ENCODE peak calls at places on chromosomes 11 and 22, in five cellular contexts. E is stomach, N is GM23338, K is breast epithelium, I is K562. F is an unnamed sample. For H3K4me1, the result is how much of the 10 kb centered on the place peaks cover.

GRCh38 chr11:63589000-63589399 is 25.2 kb downstream of the PLAAT3 start:
- DNase-seq in E (no peak), N (no peak), K (peak), I (no peak), F (no peak)

GRCh38 chr11:108498046-108498815 is at the start of gene POGLUT3:
- DNase-seq in E (peak), N (peak), K (no peak), I (peak), F (peak)

GRCh38 chr22:39915295-39915726 is 14.4 kb downstream of the GRAP2 start:
- DNase-seq in E (no peak), N (no peak), K (no peak), I (no peak), F (no peak)

GRCh38 chr11:118497831-118498230 is 29.4 kb upstream of the TTC36 start:
- DNase-seq in E (no peak), N (no peak), K (no peak), I (no peak), F (no peak)

GRCh38 chr11:15053201-15053685 is 20.1 kb upstream of the CALCB start:
- DNase-seq in E (no peak), N (no peak), K (no peak), I (no peak), F (no peak)

GRCh38 chr22:46674367-46674781 is 54.2 kb downstream of the GRAMD4 start:
- DNase-seq in E (peak), N (no peak), K (peak), I (no peak), F (peak)

GRCh38 chr11:64146036-64146943 is 19.6 kb downstream of the MACROD1 start:
- DNase-seq in E (peak), N (peak), K (no peak), I (peak), F (peak)

GRCh38 chr11:57131080-57131790 is 50.5 kb upstream of the LRRC55 start:
- DNase-seq in E (peak), N (peak), K (no peak), I (peak), F (no peak)

GRCh38 chr11:109043318-109043717 is 378.4 kb downstream of the DDX10 start:
- DNase-seq in E (no peak), N (no peak), K (no peak), I (no peak), F (no peak)

GRCh38 chr11:68145120-68145866 is 24.1 kb upstream of the CHKA start:
- DNase-seq in E (peak), N (no peak), K (peak), I (no peak), F (no peak)
- H3K4me1 ChIP-seq in E (half or more), N (under half), K (under half), I (under half), F (half or more)

DNA sequence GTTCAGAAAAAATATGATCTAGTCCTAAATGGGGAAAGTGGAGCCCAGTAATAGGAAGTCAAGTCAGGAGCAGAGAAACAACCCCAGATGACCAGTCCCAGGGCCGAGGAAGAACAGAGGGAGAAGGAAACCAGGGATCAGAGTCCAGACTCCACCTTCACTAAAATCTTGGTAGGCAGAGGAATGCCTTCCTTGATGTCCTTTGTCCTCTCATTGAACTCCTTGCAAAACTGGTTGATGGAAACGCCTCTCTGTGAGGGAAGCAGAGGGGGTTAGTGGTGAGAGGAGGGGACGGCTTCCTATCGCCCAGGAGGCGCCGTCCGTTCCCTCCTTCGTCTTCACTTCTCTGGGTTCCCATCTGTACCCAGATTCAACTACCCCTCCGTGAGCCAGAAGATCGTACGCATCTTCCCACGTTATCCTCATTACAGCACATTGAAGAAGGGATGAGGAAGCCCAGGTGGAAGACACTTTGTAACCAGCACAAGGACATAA is 592 bp downstream of the MRPL11 start:
- DNase-seq in E (no peak), N (peak), K (no peak), I (peak), F (no peak)
- TF ChIP-seq POLR2AphosphoS5 in E (no peak), N (no peak), K (no peak), I (no peak), F (no peak)

GRCh38 chr11:19935507-19935906 is 222.9 kb downstream of the NAV2 start:
- DNase-seq in E (no peak), N (peak), K (no peak), I (no peak), F (no peak)

GRCh38 chr11:19934828-19935259 is 222.2 kb downstream of the NAV2 start:
- DNase-seq in E (no peak), N (no peak), K (no peak), I (peak), F (no peak)

GRCh38 chr11:19933132-19933735 is 220.6 kb downstream of the NAV2 start:
- DNase-seq in E (no peak), N (no peak), K (no peak), I (no peak), F (no peak)

GRCh38 chr11:19931768-19932369 is 219.2 kb downstream of the NAV2 start:
- DNase-seq in E (no peak), N (no peak), K (no peak), I (no peak), F (no peak)

DNA sequence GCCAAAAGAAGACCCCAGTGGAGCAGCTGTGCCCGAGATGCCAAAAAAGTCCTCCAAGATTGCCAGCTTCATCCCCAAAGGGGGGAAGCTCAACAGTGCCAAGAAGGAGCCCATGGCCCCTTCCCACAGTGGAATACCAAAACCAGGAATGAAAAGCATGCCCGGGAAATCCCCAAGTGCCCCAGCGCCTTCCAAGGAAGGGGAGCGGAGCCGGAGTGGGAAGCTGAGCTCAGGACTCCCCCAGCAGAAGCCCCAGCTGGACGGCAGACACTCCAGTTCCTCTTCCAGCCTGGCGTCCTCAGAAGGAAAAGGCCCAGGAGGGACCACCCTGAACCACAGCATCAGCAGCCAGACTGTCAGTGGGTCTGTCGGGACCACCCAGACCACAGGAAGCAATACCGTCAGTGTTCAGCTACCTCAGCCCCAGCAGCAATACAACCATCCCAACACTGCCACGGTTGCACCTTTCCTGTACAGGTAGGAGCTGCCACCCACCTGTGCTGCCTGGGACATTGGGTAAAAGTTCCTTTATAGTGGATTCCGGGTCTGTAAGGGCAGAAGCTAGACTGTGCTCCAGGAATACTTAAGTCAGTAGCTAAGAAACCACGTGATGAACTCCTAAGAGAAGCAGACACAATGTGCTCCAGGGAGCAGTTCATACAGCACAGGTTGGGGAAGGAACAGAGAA is 221.3 kb downstream of the NAV2 start:
- DNase-seq in E (no peak), N (no peak), K (no peak), I (no peak), F (no peak)
- TF ChIP-seq CTCF in E (no peak), N (no peak), K (no peak), I (no peak), F (no peak)

DNA sequence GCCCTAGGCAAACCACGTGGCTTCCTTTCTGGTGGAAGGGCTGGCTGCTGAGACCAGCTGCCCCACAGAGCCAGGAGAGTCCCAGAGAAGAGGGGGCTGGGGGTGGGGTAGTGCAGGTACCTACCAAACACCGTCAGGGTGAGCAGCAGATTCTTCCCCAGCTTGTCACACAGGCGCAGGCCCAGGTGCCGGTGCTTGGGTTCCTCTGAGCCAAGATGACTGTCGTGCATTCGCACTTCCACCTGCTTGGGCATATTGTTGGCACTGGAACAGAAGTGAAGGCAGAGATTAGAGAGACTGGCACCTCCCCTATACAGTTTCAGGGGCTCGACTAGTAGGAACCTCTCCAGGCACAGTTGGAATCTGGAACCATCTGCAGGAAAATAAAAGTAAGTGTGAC is 102.1 kb downstream of the SLC1A2 start:
- DNase-seq in E (no peak), N (no peak), K (no peak), I (no peak), F (peak)
- H3K4me1 ChIP-seq in E (under half), N (under half), K (under half), I (under half), F (under half)

DNA sequence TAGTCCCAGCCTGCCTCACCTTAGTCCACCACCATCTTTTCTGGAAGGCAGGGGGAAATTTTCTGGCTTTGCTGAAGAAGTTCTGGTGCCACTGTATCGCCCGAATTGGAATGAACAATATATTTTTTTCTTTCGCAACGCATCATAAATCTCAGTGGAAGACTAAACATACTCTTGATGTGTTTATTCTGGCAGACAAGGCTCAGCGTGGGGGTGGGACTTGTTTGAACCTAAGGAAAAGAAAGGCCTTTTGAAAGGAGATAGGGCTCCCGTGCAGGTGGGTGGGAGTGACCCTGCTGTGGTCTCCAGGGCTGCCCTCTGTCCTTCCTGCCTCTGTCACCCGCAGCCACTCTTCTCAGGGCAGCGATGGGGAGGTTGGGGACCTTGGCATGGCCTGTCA is 42.5 kb downstream of the CD82 start:
- DNase-seq in E (no peak), N (no peak), K (no peak), I (peak), F (no peak)
- TF ChIP-seq POLR2AphosphoS5 in E (no peak), N (no peak), K (no peak), I (no peak), F (no peak)

F was measured in spleen.